ENCODE peak calls at places on chromosomes 6 and 20, in ten cellular contexts. S is C1 segment of cervical spinal cord; Q is bronchial epithelial cell; M is CD8-positive, alpha-beta T cell; H is HCT116; E is adipocyte; Y is CD4-positive, alpha-beta T cell; N is ascending aorta; D is amniotic epithelial cell; L is DMS 273 treated with DMSO at 0.1 percent for 48 hours. V is an unnamed sample.

GRCh38 chr6:21752054-21752811 is 158.7 kb downstream of the SOX4 start:
- DNase-seq in L (no peak), E (peak), Y (no peak), H (no peak), D (no peak), Q (peak), S (no peak), N (no peak), M (no peak), V (no peak)

GRCh38 chr20:21550587-21550986 is 36.7 kb upstream of the NKX2-2 start:
- DNase-seq in S (no peak), L (no peak), M (no peak), H (no peak), D (no peak), N (no peak), Q (no peak), E (no peak), Y (no peak), V (no peak)

GRCh38 chr20:45892049-45892816 is 1.1 kb downstream of the CTSA start:
- DNase-seq in D (no peak), Y (no peak), N (no peak), H (no peak), S (no peak), Q (peak), E (peak), L (no peak), M (no peak), V (no peak)

GRCh38 chr6:90993771-90994170 is 406.9 kb upstream of the MAP3K7 start:
- DNase-seq in L (no peak), H (no peak), D (no peak), S (no peak), M (no peak), N (no peak), E (no peak), Q (peak), Y (no peak), V (no peak)

GRCh38 chr20:34539756-34540155 is 18.8 kb upstream of the MAP1LC3A start:
- DNase-seq in S (no peak), N (no peak), M (no peak), H (no peak), E (no peak), Y (no peak), L (no peak), Q (no peak), D (no peak), V (no peak)

GRCh38 chr6:104928141-104928540 is 28.8 kb upstream of the LIN28B start:
- DNase-seq in Q (no peak), N (no peak), S (no peak), L (no peak), M (no peak), D (peak), E (no peak), Y (no peak), H (no peak), V (no peak)

GRCh38 chr6:41696788-41697187 is 38.6 kb downstream of the TFEB start:
- DNase-seq in H (no peak), M (no peak), Q (no peak), Y (no peak), E (peak), N (no peak), D (no peak), S (no peak), L (no peak), V (no peak)

GRCh38 chr6:169044376-169045230 is 209.0 kb downstream of the THBS2 start:
- DNase-seq in E (peak), M (no peak), L (no peak), H (no peak), Y (no peak), S (no peak), N (no peak), D (peak), Q (no peak), V (no peak)

GRCh38 chr6:151693366-151693765 is 114.1 kb upstream of the ESR1 start:
- DNase-seq in E (no peak), S (no peak), L (no peak), M (no peak), H (no peak), Y (no peak), D (no peak), Q (no peak), N (no peak), V (no peak)

GRCh38 chr6:51857134-51857533 is 230.3 kb downstream of the PKHD1 start:
- DNase-seq in E (no peak), H (no peak), N (no peak), Y (no peak), M (no peak), L (no peak), S (no peak), D (no peak), Q (no peak), V (no peak)

GRCh38 chr6:1601616-1602355 is 7.9 kb upstream of the FOXC1 start:
- DNase-seq in H (no peak), E (no peak), S (no peak), N (peak), Q (no peak), D (no peak), Y (no peak), L (no peak), M (no peak), V (no peak)

GRCh38 chr20:10603971-10604864 is 69.6 kb downstream of the JAG1 start:
- DNase-seq in N (peak), H (peak), D (peak), M (no peak), L (no peak), Y (no peak), E (peak), Q (peak), S (no peak), V (no peak)

GRCh38 chr6:16949696-16950095 is 152.2 kb upstream of the STMND1 start:
- DNase-seq in M (no peak), Q (no peak), N (no peak), L (no peak), D (no peak), S (no peak), Y (no peak), H (no peak), E (peak), V (no peak)

GRCh38 chr6:157230971-157231370 is 92.3 kb downstream of the TMEM242 start:
- DNase-seq in D (no peak), H (no peak), N (peak), M (no peak), Y (no peak), E (no peak), S (no peak), L (no peak), Q (no peak), V (no peak)

GRCh38 chr6:56246941-56247653 is at the start of gene COL21A1:
- DNase-seq in M (no peak), Q (no peak), H (no peak), Y (no peak), L (no peak), D (no peak), E (peak), N (peak), S (no peak), V (no peak)

GRCh38 chr6:144284753-144285547 is at the start of gene UTRN:
- DNase-seq in M (no peak), H (no peak), N (peak), E (peak), S (peak), L (peak), D (peak), Y (peak), Q (peak), V (peak)

V was measured in CD4-positive, CD25-positive, alpha-beta regulatory T cell.